ENCODE peak calls at places on chromosomes 1 and 21, in ten cellular contexts. W is anterior cingulate cortex; L is NCI-H1105 treated with DMSO at 0.1 percent for 48 hours; C is hypothalamus; B is KG1; S is B cell; D is stimulated activated CD8-positive, alpha-beta memory T cell treated with anti-CD3 and anti-CD28 coated beads, Interleukin-7, amount 100 ng/mL, for 1 hour; J is AML-193; P is AG09309; Y is stimulated activated CD4-positive, alpha-beta T cell treated with anti-CD3 and anti-CD28 coated beads, Interleukin-2, amount 100 ng/mL, for 48 hours. V is an unnamed sample.

GRCh38 chr1:204650911-204651570 is 34.5 kb downstream of the LRRN2 start:
- DNase-seq in P (no peak), W (no peak), S (no peak), C (no peak), J (no peak), B (no peak), Y (no peak), L (no peak), D (no peak), V (no peak)

GRCh38 chr1:57447551-57447950 is 23.7 kb upstream of the DAB1 start:
- DNase-seq in Y (no peak), J (no peak), C (no peak), L (no peak), D (no peak), B (no peak), P (no peak), W (no peak), S (no peak), V (peak)

GRCh38 chr21:42724226-42724920 is 71.0 kb downstream of the PDE9A start:
- DNase-seq in B (no peak), S (no peak), W (no peak), D (no peak), P (peak), Y (no peak), L (no peak), J (no peak), C (no peak), V (peak)

GRCh38 chr1:1023700-1024099 is 3.8 kb downstream of the AGRN start:
- DNase-seq in L (no peak), Y (no peak), P (no peak), C (no peak), D (no peak), W (no peak), B (no peak), S (no peak), J (no peak), V (no peak)

GRCh38 chr1:10625554-10625953 is 150.8 kb downstream of the PEX14 start:
- DNase-seq in C (no peak), L (no peak), B (no peak), W (no peak), D (no peak), S (no peak), Y (no peak), P (no peak), J (no peak), V (peak)

GRCh38 chr1:78114034-78114956 is 68.5 kb downstream of the GIPC2 start:
- DNase-seq in C (peak), L (peak), P (peak), B (peak), S (peak), Y (peak), J (peak), W (peak), D (peak), V (peak)

GRCh38 chr1:178020968-178021640 is 51.2 kb upstream of the SEC16B start:
- DNase-seq in D (no peak), W (no peak), S (no peak), L (peak), C (no peak), J (no peak), P (no peak), B (no peak), Y (no peak), V (no peak)

GRCh38 chr1:7684132-7684531 is 87.0 kb upstream of the VAMP3 start:
- DNase-seq in C (no peak), B (no peak), W (no peak), P (no peak), L (no peak), D (no peak), Y (no peak), S (no peak), J (no peak), V (no peak)

GRCh38 chr21:35641271-35642016 is 418.9 kb downstream of the SETD4 start:
- DNase-seq in B (no peak), S (no peak), J (no peak), L (no peak), W (no peak), C (no peak), P (peak), D (no peak), Y (no peak), V (no peak)

GRCh38 chr1:211259596-211260126 is 495 bp downstream of the RCOR3 start:
- DNase-seq in J (peak), W (peak), C (peak), P (no peak), L (peak), D (peak), B (peak), Y (no peak), S (no peak), V (no peak)

GRCh38 chr1:56573311-56573710 is 6.1 kb downstream of the PLPP3 start:
- DNase-seq in B (no peak), J (no peak), P (no peak), S (no peak), D (no peak), C (no peak), W (no peak), L (no peak), Y (no peak), V (no peak)

GRCh38 chr1:1203561-1204424 is 2.6 kb downstream of the TNFRSF18 start:
- DNase-seq in B (no peak), J (no peak), W (no peak), D (no peak), P (no peak), S (no peak), L (no peak), C (no peak), Y (no peak), V (no peak)

GRCh38 chr1:154877370-154877974 is 7.4 kb upstream of the KCNN3 start:
- DNase-seq in B (no peak), D (no peak), C (no peak), Y (no peak), J (no peak), W (no peak), S (no peak), P (no peak), L (no peak), V (no peak)

GRCh38 chr1:115564201-115564600 is 77.6 kb upstream of the VANGL1 start:
- DNase-seq in Y (no peak), B (no peak), L (no peak), P (no peak), D (no peak), J (no peak), S (no peak), W (no peak), C (no peak), V (no peak)

GRCh38 chr1:109567823-109568222 is 19.4 kb downstream of the GNAI3 start:
- DNase-seq in P (no peak), C (no peak), J (no peak), B (no peak), L (no peak), D (no peak), S (no peak), Y (no peak), W (no peak), V (no peak)

GRCh38 chr1:55421317-55421716 is 206.2 kb upstream of the USP24 start:
- DNase-seq in P (no peak), D (no peak), Y (no peak), B (no peak), C (no peak), J (no peak), S (no peak), L (no peak), W (no peak), V (peak)

GRCh38 chr1:23592209-23592905 is 33.1 kb upstream of the ID3 start:
- DNase-seq in B (no peak), Y (no peak), J (no peak), W (no peak), S (no peak), C (no peak), P (no peak), L (peak), D (no peak), V (no peak)

GRCh38 chr21:35646606-35647005 is 413.7 kb downstream of the SETD4 start:
- DNase-seq in W (no peak), P (no peak), S (no peak), Y (no peak), L (no peak), D (no peak), C (no peak), J (no peak), B (no peak), V (no peak)

GRCh38 chr1:234111458-234112142 is 207.1 kb downstream of the SLC35F3 start:
- DNase-seq in Y (no peak), D (no peak), W (no peak), P (no peak), C (no peak), S (no peak), L (no peak), J (no peak), B (no peak), V (peak)

GRCh38 chr1:19179597-19180271 is 30.3 kb downstream of the UBR4 start:
- DNase-seq in J (peak), W (no peak), Y (no peak), B (no peak), P (no peak), L (no peak), C (no peak), D (no peak), S (no peak), V (no peak)

GRCh38 chr1:39016604-39017171 is 9.5 kb upstream of the NDUFS5 start:
- DNase-seq in C (no peak), B (no peak), J (no peak), P (no peak), S (no peak), W (no peak), L (no peak), D (no peak), Y (no peak), V (peak)